ENCODE peak calls at places on chromosomes 2 and 18, in five cellular contexts. One of them, this sample, is unnamed.

GRCh38 chr18:7116832-7117389 is 686 bp downstream of the LAMA1 start:
- DNase-seq in lower lobe of right lung: no peak
- DNase-seq in GM23338: peak
- DNase-seq in tibial artery: no peak
- DNase-seq in endodermal cell: peak
- DNase-seq in this sample: peak

GRCh38 chr2:113216321-113216720 is 42.5 kb downstream of the PSD4 start:
- DNase-seq in GM23338: no peak
- DNase-seq in lower lobe of right lung: no peak
- DNase-seq in tibial artery: no peak
- DNase-seq in endodermal cell: no peak
- DNase-seq in this sample: no peak

GRCh38 chr2:77479395-77479794 is 42.8 kb downstream of the LRRTM4 start:
- DNase-seq in tibial artery: no peak
- DNase-seq in endodermal cell: no peak
- DNase-seq in lower lobe of right lung: no peak
- DNase-seq in GM23338: no peak
- DNase-seq in this sample: no peak

GRCh38 chr2:239778042-239778811 is 246.9 kb downstream of the NDUFA10 start:
- DNase-seq in GM23338: no peak
- DNase-seq in lower lobe of right lung: no peak
- DNase-seq in tibial artery: peak
- DNase-seq in endodermal cell: peak
- DNase-seq in this sample: no peak

GRCh38 chr2:239402666-239403065 is 1.8 kb upstream of the HDAC4 start:
- DNase-seq in lower lobe of right lung: no peak
- DNase-seq in GM23338: no peak
- DNase-seq in endodermal cell: peak
- DNase-seq in tibial artery: no peak
- DNase-seq in this sample: no peak

GRCh38 chr2:174124171-174124570 is 124.2 kb downstream of the OLA1 start:
- DNase-seq in endodermal cell: peak
- DNase-seq in lower lobe of right lung: no peak
- DNase-seq in tibial artery: no peak
- DNase-seq in GM23338: peak
- DNase-seq in this sample: no peak

GRCh38 chr2:36271266-36271665 is 84.3 kb upstream of the CRIM1 start:
- DNase-seq in endodermal cell: peak
- DNase-seq in GM23338: peak
- DNase-seq in tibial artery: no peak
- DNase-seq in lower lobe of right lung: no peak
- DNase-seq in this sample: no peak

GRCh38 chr2:61988462-61989366 is 83.2 kb downstream of the COMMD1 start:
- DNase-seq in lower lobe of right lung: no peak
- DNase-seq in GM23338: no peak
- DNase-seq in endodermal cell: no peak
- DNase-seq in tibial artery: no peak
- DNase-seq in this sample: no peak

GRCh38 chr18:76398899-76399612 is 96.0 kb downstream of the ZNF516 start:
- DNase-seq in GM23338: peak
- DNase-seq in lower lobe of right lung: peak
- DNase-seq in endodermal cell: peak
- DNase-seq in tibial artery: peak
- DNase-seq in this sample: peak

GRCh38 chr2:122028371-122029102 is 273.1 kb downstream of the TSN start:
- DNase-seq in endodermal cell: no peak
- DNase-seq in GM23338: no peak
- DNase-seq in tibial artery: no peak
- DNase-seq in lower lobe of right lung: no peak
- DNase-seq in this sample: no peak

GRCh38 chr2:189829092-189829843 is 45.0 kb downstream of the PMS1 start:
- DNase-seq in lower lobe of right lung: no peak
- DNase-seq in GM23338: no peak
- DNase-seq in endodermal cell: no peak
- DNase-seq in tibial artery: no peak
- DNase-seq in this sample: no peak

GRCh38 chr2:100603414-100603813 is 40.6 kb downstream of the PDCL3 start:
- DNase-seq in tibial artery: no peak
- DNase-seq in lower lobe of right lung: no peak
- DNase-seq in GM23338: no peak
- DNase-seq in endodermal cell: no peak
- DNase-seq in this sample: no peak
- H3K4me3 ChIP-seq in tibial artery: no peak
- H3K4me3 ChIP-seq in lower lobe of right lung: no peak
- H3K4me3 ChIP-seq in GM23338: no peak
- H3K4me3 ChIP-seq in endodermal cell: no peak
- H3K4me3 ChIP-seq in this sample: no peak

GRCh38 chr2:41998201-41998781 is 49.5 kb upstream of the PKDCC start:
- DNase-seq in tibial artery: no peak
- DNase-seq in endodermal cell: no peak
- DNase-seq in GM23338: no peak
- DNase-seq in lower lobe of right lung: no peak
- DNase-seq in this sample: peak
- H3K27ac ChIP-seq in tibial artery: peak
- H3K27ac ChIP-seq in endodermal cell: no peak
- H3K27ac ChIP-seq in GM23338: no peak
- H3K27ac ChIP-seq in lower lobe of right lung: peak
- H3K27ac ChIP-seq in this sample: no peak

DNA sequence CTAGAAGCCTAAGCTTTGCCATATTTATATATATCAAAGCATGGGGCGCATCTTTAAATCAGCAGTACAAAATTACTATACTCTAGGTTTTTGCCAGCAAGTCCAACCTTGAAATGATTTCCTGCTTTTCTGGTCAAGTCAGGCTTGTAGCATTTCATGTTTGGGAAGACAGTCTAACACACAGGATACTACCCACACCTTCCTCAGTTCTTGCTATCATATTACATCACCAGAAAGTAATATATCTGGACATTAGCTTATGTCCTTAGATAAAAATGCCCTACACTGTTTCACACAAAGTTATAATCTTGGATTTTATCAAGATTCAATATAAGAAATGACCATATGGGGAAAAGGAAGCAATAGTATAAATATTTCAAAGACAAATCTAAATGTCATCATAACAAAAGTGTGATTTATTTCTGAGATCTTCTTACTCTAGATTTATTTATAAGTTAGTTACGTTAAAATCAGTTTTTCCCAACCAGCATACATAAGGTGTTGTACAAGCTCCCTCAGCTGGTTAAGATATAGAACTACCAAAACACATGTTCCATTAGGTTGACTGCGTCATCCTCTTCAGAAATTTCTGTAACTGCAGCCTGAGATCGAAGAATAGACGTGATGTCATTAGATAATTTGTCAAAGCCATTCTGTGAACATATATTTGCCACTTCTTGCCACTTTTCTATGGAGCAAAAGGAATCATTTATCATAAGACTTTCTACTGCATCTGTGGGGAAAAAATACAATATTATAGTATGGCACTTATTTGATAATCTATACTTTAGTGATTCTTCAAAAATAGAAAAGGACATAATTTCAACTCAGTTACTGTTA is 56.6 kb downstream of the CLHC1 start:
- DNase-seq in GM23338: peak
- DNase-seq in endodermal cell: no peak
- DNase-seq in lower lobe of right lung: no peak
- DNase-seq in tibial artery: no peak
- DNase-seq in this sample: no peak
- H3K4me3 ChIP-seq in GM23338: no peak
- H3K4me3 ChIP-seq in endodermal cell: no peak
- H3K4me3 ChIP-seq in lower lobe of right lung: no peak
- H3K4me3 ChIP-seq in tibial artery: no peak
- H3K4me3 ChIP-seq in this sample: no peak

DNA sequence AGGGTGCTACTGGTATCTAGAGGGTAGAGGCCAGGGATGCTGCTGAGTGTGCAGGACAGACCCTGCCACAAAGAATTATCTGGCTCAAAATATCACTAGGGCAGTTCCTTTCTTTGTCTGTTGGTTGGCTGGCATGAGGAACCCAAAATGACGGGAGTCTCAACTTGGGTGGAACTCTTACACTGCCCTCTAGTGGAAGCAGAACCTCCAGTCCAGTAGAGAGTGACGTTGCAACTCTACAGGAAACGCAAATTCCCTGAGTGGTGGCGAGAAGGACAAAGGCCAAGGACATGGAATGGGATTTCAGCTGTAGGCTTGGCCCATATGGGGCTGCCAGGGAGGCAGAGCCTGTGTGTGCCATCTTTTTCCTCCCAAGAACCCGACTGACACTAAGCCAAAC is 47.1 kb downstream of the COPS8 start:
- DNase-seq in tibial artery: no peak
- DNase-seq in endodermal cell: peak
- DNase-seq in lower lobe of right lung: no peak
- DNase-seq in GM23338: peak
- DNase-seq in this sample: no peak
- H3K27ac ChIP-seq in tibial artery: no peak
- H3K27ac ChIP-seq in endodermal cell: no peak
- H3K27ac ChIP-seq in lower lobe of right lung: no peak
- H3K27ac ChIP-seq in GM23338: no peak
- H3K27ac ChIP-seq in this sample: no peak

GRCh38 chr18:22667158-22667557 is 249.4 kb upstream of the CTAGE1 start:
- DNase-seq in endodermal cell: no peak
- DNase-seq in lower lobe of right lung: no peak
- DNase-seq in GM23338: no peak
- DNase-seq in tibial artery: no peak
- DNase-seq in this sample: no peak

GRCh38 chr18:22666411-22666940 is 248.8 kb upstream of the CTAGE1 start:
- DNase-seq in endodermal cell: no peak
- DNase-seq in GM23338: no peak
- DNase-seq in tibial artery: no peak
- DNase-seq in lower lobe of right lung: no peak
- DNase-seq in this sample: no peak

GRCh38 chr18:22667616-22668422 is 250.1 kb upstream of the CTAGE1 start:
- DNase-seq in tibial artery: no peak
- DNase-seq in lower lobe of right lung: no peak
- DNase-seq in endodermal cell: no peak
- DNase-seq in GM23338: no peak
- DNase-seq in this sample: no peak

GRCh38 chr18:22670914-22671313 is 253.2 kb upstream of the CTAGE1 start:
- DNase-seq in tibial artery: no peak
- DNase-seq in endodermal cell: no peak
- DNase-seq in lower lobe of right lung: no peak
- DNase-seq in GM23338: no peak
- DNase-seq in this sample: no peak

DNA sequence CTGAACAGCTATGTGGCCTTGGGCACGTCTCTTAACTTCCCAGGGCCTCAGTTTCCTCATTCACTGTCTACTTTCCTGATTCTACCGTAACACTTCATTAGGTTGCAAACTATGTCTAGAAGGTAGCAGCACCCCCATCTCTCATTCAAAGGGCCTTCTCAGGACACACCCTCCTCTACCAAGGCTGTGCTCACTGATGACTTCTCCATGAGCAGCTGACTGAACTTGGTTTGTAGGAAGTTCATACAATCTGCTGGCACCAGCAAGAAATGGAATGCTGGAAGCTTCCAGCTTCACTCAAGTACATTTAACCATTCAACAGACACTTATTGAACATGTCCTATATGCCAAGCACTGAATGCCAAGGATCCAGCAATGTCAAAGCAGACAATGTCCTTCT is 250.8 kb upstream of the CTAGE1 start:
- DNase-seq in lower lobe of right lung: no peak
- DNase-seq in tibial artery: no peak
- DNase-seq in GM23338: no peak
- DNase-seq in endodermal cell: no peak
- DNase-seq in this sample: no peak
- H3K4me3 ChIP-seq in lower lobe of right lung: no peak
- H3K4me3 ChIP-seq in tibial artery: no peak
- H3K4me3 ChIP-seq in GM23338: no peak
- H3K4me3 ChIP-seq in endodermal cell: no peak
- H3K4me3 ChIP-seq in this sample: no peak

GRCh38 chr2:47422016-47422415 is 19.1 kb downstream of the MSH2 start:
- DNase-seq in GM23338: no peak
- DNase-seq in tibial artery: no peak
- DNase-seq in lower lobe of right lung: no peak
- DNase-seq in endodermal cell: peak
- DNase-seq in this sample: no peak
- H3K27ac ChIP-seq in GM23338: peak
- H3K27ac ChIP-seq in tibial artery: no peak
- H3K27ac ChIP-seq in lower lobe of right lung: no peak
- H3K27ac ChIP-seq in endodermal cell: no peak
- H3K27ac ChIP-seq in this sample: no peak

GRCh38 chr2:218985325-218986091 is 524 bp upstream of the FEV start:
- DNase-seq in lower lobe of right lung: no peak
- DNase-seq in endodermal cell: peak
- DNase-seq in GM23338: peak
- DNase-seq in tibial artery: no peak
- DNase-seq in this sample: peak
- H3K4me3 ChIP-seq in lower lobe of right lung: peak
- H3K4me3 ChIP-seq in endodermal cell: no peak
- H3K4me3 ChIP-seq in GM23338: peak
- H3K4me3 ChIP-seq in tibial artery: no peak
- H3K4me3 ChIP-seq in this sample: peak

GRCh38 chr2:234368861-234369261 is 128.0 kb downstream of the ARL4C start:
- DNase-seq in lower lobe of right lung: no peak
- DNase-seq in tibial artery: no peak
- DNase-seq in GM23338: no peak
- DNase-seq in endodermal cell: peak
- DNase-seq in this sample: no peak
- H3K27ac ChIP-seq in lower lobe of right lung: no peak
- H3K27ac ChIP-seq in tibial artery: no peak
- H3K27ac ChIP-seq in GM23338: no peak
- H3K27ac ChIP-seq in endodermal cell: no peak
- H3K27ac ChIP-seq in this sample: no peak

GRCh38 chr2:71684226-71685072 is 231.1 kb downstream of the DYSF start:
- DNase-seq in endodermal cell: no peak
- DNase-seq in lower lobe of right lung: no peak
- DNase-seq in GM23338: no peak
- DNase-seq in tibial artery: peak
- DNase-seq in this sample: peak

GRCh38 chr2:71683070-71683469 is 229.7 kb downstream of the DYSF start:
- DNase-seq in tibial artery: peak
- DNase-seq in endodermal cell: no peak
- DNase-seq in lower lobe of right lung: no peak
- DNase-seq in GM23338: no peak
- DNase-seq in this sample: no peak

GRCh38 chr2:71685073-71685848 is 231.9 kb downstream of the DYSF start:
- DNase-seq in endodermal cell: no peak
- DNase-seq in tibial artery: peak
- DNase-seq in lower lobe of right lung: no peak
- DNase-seq in GM23338: no peak
- DNase-seq in this sample: no peak

GRCh38 chr2:71682341-71682740 is 229.0 kb downstream of the DYSF start:
- DNase-seq in tibial artery: peak
- DNase-seq in GM23338: no peak
- DNase-seq in endodermal cell: no peak
- DNase-seq in lower lobe of right lung: no peak
- DNase-seq in this sample: no peak

DNA sequence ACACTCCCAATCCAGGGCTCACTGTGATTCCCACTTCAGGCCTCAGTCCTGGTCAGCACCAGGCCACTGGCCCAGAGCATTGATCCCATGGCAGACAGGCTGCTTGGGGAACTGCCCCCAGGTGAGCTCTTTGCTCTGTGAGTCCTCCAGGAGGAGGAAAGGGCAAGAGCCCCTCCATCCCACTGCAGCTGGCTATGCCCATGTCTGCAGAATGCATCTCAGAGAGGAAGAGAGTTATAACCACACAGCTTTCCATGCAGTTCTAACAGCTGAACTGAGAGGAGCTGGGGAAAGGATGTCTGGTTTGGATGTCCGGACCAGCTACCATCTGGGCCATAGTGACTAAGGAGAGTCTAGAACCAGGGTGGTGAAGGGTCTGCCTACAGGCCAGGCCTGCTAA is 230.3 kb downstream of the DYSF start:
- DNase-seq in lower lobe of right lung: no peak
- DNase-seq in tibial artery: peak
- DNase-seq in GM23338: no peak
- DNase-seq in endodermal cell: no peak
- DNase-seq in this sample: no peak
- H3K4me3 ChIP-seq in lower lobe of right lung: no peak
- H3K4me3 ChIP-seq in tibial artery: no peak
- H3K4me3 ChIP-seq in GM23338: no peak
- H3K4me3 ChIP-seq in endodermal cell: no peak
- H3K4me3 ChIP-seq in this sample: no peak

GRCh38 chr2:20624884-20625485 is 25.9 kb downstream of the HS1BP3 start:
- DNase-seq in lower lobe of right lung: peak
- DNase-seq in tibial artery: peak
- DNase-seq in GM23338: no peak
- DNase-seq in endodermal cell: no peak
- DNase-seq in this sample: peak
- H3K27ac ChIP-seq in lower lobe of right lung: peak
- H3K27ac ChIP-seq in tibial artery: peak
- H3K27ac ChIP-seq in GM23338: no peak
- H3K27ac ChIP-seq in endodermal cell: no peak
- H3K27ac ChIP-seq in this sample: no peak